ENCODE peak calls at places on chromosomes 11 and 22, in seven cellular contexts. R, X, Z, H, K, L and Y are unnamed samples.

GRCh38 chr11:38924644-38925043 is 2326.6 kb upstream of the RAG2 start:
- DNase-seq in R (no peak), Z (no peak), L (no peak), X (no peak), H (no peak), K (no peak), Y (no peak)

GRCh38 chr22:42000466-42000865 is 1.9 kb downstream of the WBP2NL start:
- DNase-seq in X (no peak), L (no peak), R (no peak), H (no peak), K (no peak), Z (no peak), Y (no peak)

GRCh38 chr11:61071208-61071681 is 31.0 kb upstream of the CD5 start:
- DNase-seq in R (peak), K (no peak), L (no peak), X (no peak), H (no peak), Z (no peak), Y (no peak)

GRCh38 chr22:26894766-26895485 is 237.5 kb downstream of the MIAT start:
- DNase-seq in L (no peak), R (no peak), Z (peak), X (no peak), H (peak), K (peak), Y (no peak)

GRCh38 chr11:119134389-119134978 is 13.1 kb downstream of the HINFP start:
- DNase-seq in X (no peak), L (peak), Z (no peak), H (no peak), K (no peak), R (no peak), Y (no peak)

GRCh38 chr22:47995718-47996117 is 1233.3 kb downstream of the TBC1D22A start:
- DNase-seq in K (no peak), L (no peak), Z (no peak), X (no peak), H (no peak), R (no peak), Y (no peak)

GRCh38 chr11:66089067-66089466 is 19.0 kb downstream of the PACS1 start:
- DNase-seq in L (no peak), H (no peak), Z (no peak), X (no peak), R (no peak), K (no peak), Y (no peak)

GRCh38 chr11:73372371-73372993 is 3.7 kb upstream of the RELT start:
- DNase-seq in R (no peak), Z (no peak), X (peak), H (no peak), K (peak), L (peak), Y (no peak)

GRCh38 chr11:110098645-110099044 is 5.5 kb downstream of the ZC3H12C start:
- DNase-seq in H (no peak), Z (no peak), X (no peak), L (no peak), R (no peak), K (no peak), Y (no peak)

GRCh38 chr11:441418-442274 is at the start of gene ANO9:
- DNase-seq in K (no peak), R (peak), L (peak), Z (no peak), X (no peak), H (no peak), Y (peak)

GRCh38 chr22:40685406-40685805 is 6.1 kb downstream of the MCHR1 start:
- DNase-seq in L (no peak), K (no peak), X (no peak), R (no peak), H (no peak), Z (no peak), Y (no peak)

GRCh38 chr22:35678836-35679235 is 30.6 kb downstream of the APOL6 start:
- DNase-seq in Z (no peak), X (no peak), H (no peak), R (no peak), K (no peak), L (no peak), Y (no peak)

GRCh38 chr22:20427104-20427944 is 10.3 kb downstream of the SCARF2 start:
- DNase-seq in L (no peak), Z (no peak), X (peak), R (no peak), K (no peak), H (no peak), Y (no peak)

GRCh38 chr11:34345991-34346480 is 11.8 kb downstream of the ABTB2 start:
- DNase-seq in Z (peak), R (no peak), L (no peak), H (no peak), K (no peak), X (no peak), Y (no peak)

GRCh38 chr11:57458410-57459111 is 1.8 kb upstream of the RTN4RL2 start:
- DNase-seq in R (peak), K (peak), Z (peak), X (peak), L (peak), H (no peak), Y (peak)

GRCh38 chr11:72724851-72725730 is 27.1 kb downstream of the ARAP1 start:
- DNase-seq in Z (no peak), H (peak), X (peak), L (peak), K (peak), R (peak), Y (no peak)

GRCh38 chr11:62025429-62026105 is 58.1 kb upstream of the FTH1 start:
- DNase-seq in K (no peak), H (peak), R (peak), X (peak), Z (peak), L (no peak), Y (peak)

GRCh38 chr11:20013346-20014066 is 146.8 kb downstream of the DBX1 start:
- DNase-seq in R (no peak), K (no peak), X (no peak), Z (no peak), L (no peak), H (no peak), Y (no peak)

GRCh38 chr11:132886335-132886734 is 646.0 kb downstream of the OPCML start:
- DNase-seq in X (no peak), H (no peak), Z (no peak), K (peak), R (no peak), L (no peak), Y (no peak)

GRCh38 chr11:71283960-71284359 is 31.6 kb upstream of the SHANK2 start:
- DNase-seq in X (no peak), K (no peak), R (no peak), Z (no peak), H (no peak), L (no peak), Y (peak)

GRCh38 chr11:63854696-63855095 is 15.8 kb downstream of the MARK2 start:
- DNase-seq in K (no peak), Z (no peak), L (no peak), R (no peak), X (no peak), H (no peak), Y (no peak)

GRCh38 chr11:76752321-76753175 is 30.6 kb upstream of the TSKU start:
- DNase-seq in H (no peak), K (peak), R (no peak), X (no peak), Z (peak), L (no peak), Y (peak)

GRCh38 chr11:117300301-117300700 is 9.2 kb downstream of the BACE1-AS start:
- DNase-seq in X (no peak), L (peak), H (peak), K (peak), Z (peak), R (no peak), Y (no peak)

GRCh38 chr22:21816472-21816786 is 51.0 kb downstream of the MAPK1 start:
- DNase-seq in H (no peak), X (no peak), K (no peak), R (no peak), L (no peak), Z (no peak), Y (no peak)